ENCODE peak calls at places on chromosome 6, in nine cellular contexts. One of them, this sample, is unnamed.

GRCh38 chr6:113457751-113458150 is 399.4 kb upstream of the MARCKS start:
- DNase-seq in neural crest cell: no peak
- DNase-seq in astrocyte of the cerebellum: no peak
- DNase-seq in stomach: no peak
- DNase-seq in fibroblast of lung: no peak
- DNase-seq in MCF 10A: no peak
- DNase-seq in fibroblast of mammary gland: no peak
- DNase-seq in natural killer cell: no peak
- DNase-seq in NB4: no peak
- DNase-seq in this sample: no peak

GRCh38 chr6:89321571-89321970 is 6.5 kb upstream of the GABRR2 start:
- DNase-seq in neural crest cell: no peak
- DNase-seq in astrocyte of the cerebellum: no peak
- DNase-seq in stomach: no peak
- DNase-seq in fibroblast of lung: no peak
- DNase-seq in MCF 10A: no peak
- DNase-seq in fibroblast of mammary gland: no peak
- DNase-seq in natural killer cell: no peak
- DNase-seq in NB4: peak
- DNase-seq in this sample: no peak

GRCh38 chr6:12490904-12491571 is 200.9 kb downstream of the EDN1 start:
- DNase-seq in neural crest cell: no peak
- DNase-seq in astrocyte of the cerebellum: peak
- DNase-seq in stomach: no peak
- DNase-seq in fibroblast of lung: peak
- DNase-seq in MCF 10A: peak
- DNase-seq in fibroblast of mammary gland: peak
- DNase-seq in natural killer cell: no peak
- DNase-seq in NB4: peak
- DNase-seq in this sample: no peak

GRCh38 chr6:85490516-85491248 is 40.8 kb downstream of the NT5E start:
- DNase-seq in neural crest cell: no peak
- DNase-seq in astrocyte of the cerebellum: no peak
- DNase-seq in stomach: no peak
- DNase-seq in fibroblast of lung: peak
- DNase-seq in MCF 10A: peak
- DNase-seq in fibroblast of mammary gland: peak
- DNase-seq in natural killer cell: no peak
- DNase-seq in NB4: no peak
- DNase-seq in this sample: no peak

GRCh38 chr6:45590751-45591184 is 213.0 kb upstream of the SUPT3H start:
- DNase-seq in neural crest cell: no peak
- DNase-seq in astrocyte of the cerebellum: peak
- DNase-seq in stomach: no peak
- DNase-seq in fibroblast of lung: peak
- DNase-seq in MCF 10A: peak
- DNase-seq in fibroblast of mammary gland: peak
- DNase-seq in natural killer cell: no peak
- DNase-seq in NB4: no peak
- DNase-seq in this sample: no peak

GRCh38 chr6:169723991-169724553 is at the start of gene PHF10:
- DNase-seq in neural crest cell: peak
- DNase-seq in astrocyte of the cerebellum: no peak
- DNase-seq in stomach: peak
- DNase-seq in fibroblast of lung: peak
- DNase-seq in MCF 10A: peak
- DNase-seq in fibroblast of mammary gland: no peak
- DNase-seq in natural killer cell: peak
- DNase-seq in NB4: peak
- DNase-seq in this sample: peak

GRCh38 chr6:159540152-159540551 is 152.9 kb downstream of the SOD2 start:
- DNase-seq in neural crest cell: peak
- DNase-seq in astrocyte of the cerebellum: no peak
- DNase-seq in stomach: no peak
- DNase-seq in fibroblast of lung: no peak
- DNase-seq in MCF 10A: no peak
- DNase-seq in fibroblast of mammary gland: no peak
- DNase-seq in natural killer cell: no peak
- DNase-seq in NB4: peak
- DNase-seq in this sample: no peak

GRCh38 chr6:90003941-90004340 is 109.7 kb downstream of the GJA10 start:
- DNase-seq in neural crest cell: no peak
- DNase-seq in astrocyte of the cerebellum: peak
- DNase-seq in stomach: no peak
- DNase-seq in fibroblast of lung: no peak
- DNase-seq in MCF 10A: no peak
- DNase-seq in fibroblast of mammary gland: no peak
- DNase-seq in natural killer cell: no peak
- DNase-seq in NB4: no peak
- DNase-seq in this sample: no peak

GRCh38 chr6:163147988-163148387 is 266.5 kb upstream of the QKI start:
- DNase-seq in neural crest cell: no peak
- DNase-seq in astrocyte of the cerebellum: no peak
- DNase-seq in stomach: no peak
- DNase-seq in fibroblast of lung: no peak
- DNase-seq in MCF 10A: no peak
- DNase-seq in fibroblast of mammary gland: no peak
- DNase-seq in natural killer cell: no peak
- DNase-seq in NB4: no peak
- DNase-seq in this sample: no peak

GRCh38 chr6:46323312-46323965 is 152.7 kb upstream of the ENPP5 start:
- DNase-seq in neural crest cell: no peak
- DNase-seq in astrocyte of the cerebellum: peak
- DNase-seq in stomach: no peak
- DNase-seq in fibroblast of lung: peak
- DNase-seq in MCF 10A: peak
- DNase-seq in fibroblast of mammary gland: peak
- DNase-seq in natural killer cell: no peak
- DNase-seq in NB4: no peak
- DNase-seq in this sample: no peak

GRCh38 chr6:5998236-5998635 is 8.5 kb downstream of the NRN1 start:
- DNase-seq in neural crest cell: no peak
- DNase-seq in astrocyte of the cerebellum: no peak
- DNase-seq in stomach: no peak
- DNase-seq in fibroblast of lung: no peak
- DNase-seq in MCF 10A: no peak
- DNase-seq in fibroblast of mammary gland: peak
- DNase-seq in natural killer cell: no peak
- DNase-seq in NB4: no peak
- DNase-seq in this sample: no peak

DNA sequence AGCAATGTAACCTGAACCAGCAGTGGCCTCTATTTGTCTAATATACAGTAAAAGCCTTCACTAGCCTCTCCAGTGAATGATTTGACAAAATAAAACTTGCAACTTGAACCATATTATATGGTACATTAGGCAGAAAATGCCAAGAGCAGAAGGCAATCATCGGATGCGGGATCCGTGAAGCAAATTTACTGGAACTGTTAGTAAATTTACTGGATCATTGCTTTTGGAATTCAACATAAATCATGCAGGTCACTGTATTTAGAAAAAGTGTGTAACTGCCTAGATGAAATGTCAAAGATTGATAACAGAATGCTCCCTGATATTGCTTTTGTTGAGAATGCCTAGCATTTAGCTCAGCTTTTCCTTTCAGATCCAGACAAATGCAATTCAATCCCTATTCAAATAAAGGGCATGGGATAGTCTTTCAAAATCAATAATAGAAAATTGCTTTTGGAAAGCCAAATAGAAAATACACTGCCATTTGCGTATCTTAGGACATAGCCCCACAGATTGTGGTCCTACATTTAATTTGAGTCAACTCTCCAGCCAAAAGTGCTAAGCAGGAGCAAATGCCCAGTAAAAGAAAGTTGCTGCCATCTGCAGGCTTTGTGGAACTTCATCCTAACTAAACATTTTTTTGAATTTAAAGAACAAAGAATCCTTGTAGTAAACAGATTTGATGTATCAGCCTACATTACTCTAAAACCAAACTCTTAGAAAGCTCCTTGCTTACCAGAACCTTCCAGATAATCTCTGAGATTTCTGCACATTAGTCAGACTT is 109.5 kb upstream of the HSF2 start:
- DNase-seq in neural crest cell: no peak
- DNase-seq in astrocyte of the cerebellum: peak
- DNase-seq in stomach: no peak
- DNase-seq in fibroblast of lung: peak
- DNase-seq in MCF 10A: peak
- DNase-seq in fibroblast of mammary gland: peak
- DNase-seq in natural killer cell: no peak
- DNase-seq in NB4: peak
- DNase-seq in this sample: no peak
- TF ChIP-seq CTCF in neural crest cell: peak
- TF ChIP-seq CTCF in astrocyte of the cerebellum: peak
- TF ChIP-seq CTCF in stomach: no peak
- TF ChIP-seq CTCF in fibroblast of lung: peak
- TF ChIP-seq CTCF in MCF 10A: peak
- TF ChIP-seq CTCF in fibroblast of mammary gland: peak
- TF ChIP-seq CTCF in natural killer cell: no peak
- TF ChIP-seq CTCF in NB4: no peak
- TF ChIP-seq CTCF in this sample: no peak

DNA sequence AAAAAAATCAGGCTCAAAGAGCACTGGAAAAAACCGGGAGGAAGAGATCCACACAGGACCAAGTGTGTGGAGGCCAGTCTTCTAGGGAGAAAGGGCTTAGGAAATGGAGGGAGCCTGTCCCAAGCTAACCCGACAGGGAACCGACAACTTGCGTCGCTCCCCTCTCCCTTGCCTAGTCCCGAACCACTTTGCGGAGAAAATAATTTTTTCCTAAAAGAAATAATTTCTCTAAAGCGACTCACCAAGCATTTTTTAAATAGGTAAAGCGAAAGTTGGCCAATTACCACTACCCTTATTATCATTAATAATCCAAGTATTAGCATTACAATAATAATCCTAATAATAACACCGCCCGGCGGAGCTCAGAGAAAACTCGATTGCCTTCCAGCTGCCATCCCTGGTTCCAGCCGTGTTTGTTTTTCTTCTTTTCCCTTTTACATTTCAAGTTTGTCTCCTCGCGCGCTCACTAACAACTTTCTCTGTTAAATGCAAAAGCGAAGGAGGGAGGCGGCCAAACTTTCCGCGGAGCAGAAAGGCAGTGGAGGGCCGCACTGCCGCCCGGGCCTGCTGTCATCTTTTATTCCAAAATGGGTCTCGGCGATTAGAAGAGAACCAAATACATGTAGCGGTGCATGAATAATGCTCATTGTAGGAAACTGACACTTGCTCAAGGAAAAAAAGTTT is 4.9 kb downstream of the NR2E1 start:
- DNase-seq in neural crest cell: no peak
- DNase-seq in astrocyte of the cerebellum: no peak
- DNase-seq in stomach: no peak
- DNase-seq in fibroblast of lung: no peak
- DNase-seq in MCF 10A: no peak
- DNase-seq in fibroblast of mammary gland: no peak
- DNase-seq in natural killer cell: no peak
- DNase-seq in NB4: no peak
- DNase-seq in this sample: no peak
- TF ChIP-seq CTCF in neural crest cell: no peak
- TF ChIP-seq CTCF in astrocyte of the cerebellum: no peak
- TF ChIP-seq CTCF in stomach: no peak
- TF ChIP-seq CTCF in fibroblast of lung: no peak
- TF ChIP-seq CTCF in MCF 10A: no peak
- TF ChIP-seq CTCF in fibroblast of mammary gland: no peak
- TF ChIP-seq CTCF in natural killer cell: no peak
- TF ChIP-seq CTCF in NB4: no peak
- TF ChIP-seq CTCF in this sample: no peak

DNA sequence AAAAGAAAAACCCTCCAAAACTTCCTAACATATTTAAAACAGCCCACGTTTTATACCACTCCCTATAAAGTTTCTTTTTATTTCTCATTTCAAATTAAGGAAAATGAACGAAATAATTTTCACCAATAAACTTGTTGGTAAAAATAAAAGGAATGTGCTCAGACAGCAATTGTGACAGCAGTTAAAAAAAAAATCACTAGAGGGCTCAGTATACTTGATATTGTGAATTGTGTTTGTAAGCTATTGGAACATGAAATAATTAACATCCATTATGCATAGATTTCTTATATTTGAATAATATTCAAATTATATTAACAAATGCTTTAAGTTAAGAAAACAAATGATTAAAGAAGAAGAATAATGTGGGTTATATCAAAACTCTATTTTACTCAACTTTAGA is 105.5 kb downstream of the ASCC3 start:
- DNase-seq in neural crest cell: no peak
- DNase-seq in astrocyte of the cerebellum: no peak
- DNase-seq in stomach: no peak
- DNase-seq in fibroblast of lung: peak
- DNase-seq in MCF 10A: no peak
- DNase-seq in fibroblast of mammary gland: no peak
- DNase-seq in natural killer cell: no peak
- DNase-seq in NB4: no peak
- DNase-seq in this sample: no peak
- TF ChIP-seq CTCF in neural crest cell: no peak
- TF ChIP-seq CTCF in astrocyte of the cerebellum: no peak
- TF ChIP-seq CTCF in stomach: no peak
- TF ChIP-seq CTCF in fibroblast of lung: no peak
- TF ChIP-seq CTCF in MCF 10A: peak
- TF ChIP-seq CTCF in fibroblast of mammary gland: peak
- TF ChIP-seq CTCF in natural killer cell: no peak
- TF ChIP-seq CTCF in NB4: no peak
- TF ChIP-seq CTCF in this sample: no peak

GRCh38 chr6:128558021-128558420 is 37.6 kb upstream of the PTPRK start:
- DNase-seq in neural crest cell: no peak
- DNase-seq in astrocyte of the cerebellum: no peak
- DNase-seq in stomach: no peak
- DNase-seq in fibroblast of lung: no peak
- DNase-seq in MCF 10A: no peak
- DNase-seq in fibroblast of mammary gland: no peak
- DNase-seq in natural killer cell: no peak
- DNase-seq in NB4: no peak
- DNase-seq in this sample: no peak

GRCh38 chr6:128558924-128559323 is 38.5 kb upstream of the PTPRK start:
- DNase-seq in neural crest cell: no peak
- DNase-seq in astrocyte of the cerebellum: no peak
- DNase-seq in stomach: no peak
- DNase-seq in fibroblast of lung: no peak
- DNase-seq in MCF 10A: no peak
- DNase-seq in fibroblast of mammary gland: no peak
- DNase-seq in natural killer cell: no peak
- DNase-seq in NB4: no peak
- DNase-seq in this sample: no peak

GRCh38 chr6:128557086-128557485 is 36.7 kb upstream of the PTPRK start:
- DNase-seq in neural crest cell: no peak
- DNase-seq in astrocyte of the cerebellum: no peak
- DNase-seq in stomach: no peak
- DNase-seq in fibroblast of lung: no peak
- DNase-seq in MCF 10A: no peak
- DNase-seq in fibroblast of mammary gland: no peak
- DNase-seq in natural killer cell: no peak
- DNase-seq in NB4: no peak
- DNase-seq in this sample: no peak

DNA sequence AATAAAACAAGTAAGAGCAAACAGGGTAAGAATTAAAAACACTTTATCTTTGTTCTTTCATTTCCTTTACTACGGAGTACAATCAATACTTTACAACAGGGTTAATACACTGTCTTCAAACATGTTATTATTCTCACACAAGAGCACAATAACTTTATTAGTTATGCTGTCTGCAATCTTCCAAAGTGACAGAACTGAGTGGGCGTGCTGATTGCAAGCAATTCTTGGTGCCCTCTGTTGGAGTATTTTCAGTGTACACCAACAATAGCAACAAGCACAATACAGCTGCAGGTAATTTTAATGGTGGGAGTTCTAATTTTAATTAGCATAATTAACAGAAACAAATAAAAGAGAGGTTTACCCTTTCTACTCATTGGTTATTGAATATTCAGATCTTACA is 33.9 kb upstream of the PTPRK start:
- DNase-seq in neural crest cell: no peak
- DNase-seq in astrocyte of the cerebellum: no peak
- DNase-seq in stomach: no peak
- DNase-seq in fibroblast of lung: peak
- DNase-seq in MCF 10A: peak
- DNase-seq in fibroblast of mammary gland: peak
- DNase-seq in natural killer cell: no peak
- DNase-seq in NB4: peak
- DNase-seq in this sample: no peak
- TF ChIP-seq CTCF in neural crest cell: peak
- TF ChIP-seq CTCF in astrocyte of the cerebellum: peak
- TF ChIP-seq CTCF in stomach: no peak
- TF ChIP-seq CTCF in fibroblast of lung: peak
- TF ChIP-seq CTCF in MCF 10A: peak
- TF ChIP-seq CTCF in fibroblast of mammary gland: peak
- TF ChIP-seq CTCF in natural killer cell: no peak
- TF ChIP-seq CTCF in NB4: no peak
- TF ChIP-seq CTCF in this sample: no peak